ENCODE peak calls at places on chromosomes 1 and 21, in ten cellular contexts. One of them, this sample, is unnamed. For H3K9me3, the result is how much of the 10 kb centered on the place peaks cover.

GRCh38 chr1:155911156-155912055 is at the start of gene RIT1:
- DNase-seq in MM.1S: peak
- DNase-seq in esophagus muscularis mucosa: peak
- DNase-seq in CD4-positive, alpha-beta memory T cell: peak
- DNase-seq in lower lobe of right lung: peak
- DNase-seq in right cardiac atrium: peak
- DNase-seq in kidney: peak
- DNase-seq in BE2C: peak
- DNase-seq in OCI-LY7: peak
- DNase-seq in A549: peak
- DNase-seq in this sample: no peak

GRCh38 chr1:192363177-192363576 is 46.4 kb downstream of the RGS21 start:
- DNase-seq in MM.1S: no peak
- DNase-seq in esophagus muscularis mucosa: no peak
- DNase-seq in CD4-positive, alpha-beta memory T cell: no peak
- DNase-seq in lower lobe of right lung: no peak
- DNase-seq in right cardiac atrium: no peak
- DNase-seq in kidney: no peak
- DNase-seq in BE2C: no peak
- DNase-seq in OCI-LY7: no peak
- DNase-seq in A549: peak
- DNase-seq in this sample: no peak

GRCh38 chr1:95067069-95067468 is 5.7 kb downstream of the ALG14 start:
- DNase-seq in MM.1S: no peak
- DNase-seq in esophagus muscularis mucosa: no peak
- DNase-seq in CD4-positive, alpha-beta memory T cell: no peak
- DNase-seq in lower lobe of right lung: no peak
- DNase-seq in right cardiac atrium: no peak
- DNase-seq in kidney: no peak
- DNase-seq in BE2C: no peak
- DNase-seq in OCI-LY7: no peak
- DNase-seq in A549: no peak
- DNase-seq in this sample: no peak

GRCh38 chr1:68321084-68321685 is 88.9 kb upstream of the WLS start:
- DNase-seq in MM.1S: no peak
- DNase-seq in esophagus muscularis mucosa: no peak
- DNase-seq in CD4-positive, alpha-beta memory T cell: no peak
- DNase-seq in lower lobe of right lung: peak
- DNase-seq in right cardiac atrium: peak
- DNase-seq in kidney: peak
- DNase-seq in BE2C: peak
- DNase-seq in OCI-LY7: peak
- DNase-seq in A549: peak
- DNase-seq in this sample: no peak

GRCh38 chr21:35410123-35410522 is 361.0 kb upstream of the RUNX1 start:
- DNase-seq in MM.1S: no peak
- DNase-seq in esophagus muscularis mucosa: no peak
- DNase-seq in CD4-positive, alpha-beta memory T cell: no peak
- DNase-seq in lower lobe of right lung: no peak
- DNase-seq in right cardiac atrium: no peak
- DNase-seq in kidney: no peak
- DNase-seq in BE2C: no peak
- DNase-seq in OCI-LY7: no peak
- DNase-seq in A549: no peak
- DNase-seq in this sample: no peak

GRCh38 chr1:25529518-25530347 is 13.7 kb upstream of the LDLRAP1 start:
- DNase-seq in MM.1S: no peak
- DNase-seq in esophagus muscularis mucosa: no peak
- DNase-seq in CD4-positive, alpha-beta memory T cell: no peak
- DNase-seq in lower lobe of right lung: no peak
- DNase-seq in right cardiac atrium: no peak
- DNase-seq in kidney: no peak
- DNase-seq in BE2C: no peak
- DNase-seq in OCI-LY7: no peak
- DNase-seq in A549: no peak
- DNase-seq in this sample: no peak

GRCh38 chr1:114208659-114209215 is 55.1 kb upstream of the SYT6 start:
- DNase-seq in MM.1S: no peak
- DNase-seq in esophagus muscularis mucosa: no peak
- DNase-seq in CD4-positive, alpha-beta memory T cell: no peak
- DNase-seq in lower lobe of right lung: no peak
- DNase-seq in right cardiac atrium: no peak
- DNase-seq in kidney: no peak
- DNase-seq in BE2C: peak
- DNase-seq in OCI-LY7: no peak
- DNase-seq in A549: no peak
- DNase-seq in this sample: no peak

GRCh38 chr1:109274533-109275476 is 8.1 kb downstream of the PSRC1 start:
- DNase-seq in MM.1S: no peak
- DNase-seq in esophagus muscularis mucosa: no peak
- DNase-seq in CD4-positive, alpha-beta memory T cell: no peak
- DNase-seq in lower lobe of right lung: peak
- DNase-seq in right cardiac atrium: peak
- DNase-seq in kidney: peak
- DNase-seq in BE2C: peak
- DNase-seq in OCI-LY7: no peak
- DNase-seq in A549: peak
- DNase-seq in this sample: peak

GRCh38 chr21:38925923-38926322 is 120.2 kb downstream of the ETS2 start:
- DNase-seq in MM.1S: no peak
- DNase-seq in esophagus muscularis mucosa: peak
- DNase-seq in CD4-positive, alpha-beta memory T cell: no peak
- DNase-seq in lower lobe of right lung: no peak
- DNase-seq in right cardiac atrium: peak
- DNase-seq in kidney: peak
- DNase-seq in BE2C: no peak
- DNase-seq in OCI-LY7: no peak
- DNase-seq in A549: no peak
- DNase-seq in this sample: no peak

GRCh38 chr1:181044449-181044966 is 10.7 kb downstream of the MR1 start:
- DNase-seq in MM.1S: no peak
- DNase-seq in esophagus muscularis mucosa: no peak
- DNase-seq in CD4-positive, alpha-beta memory T cell: peak
- DNase-seq in lower lobe of right lung: peak
- DNase-seq in right cardiac atrium: no peak
- DNase-seq in kidney: no peak
- DNase-seq in BE2C: no peak
- DNase-seq in OCI-LY7: no peak
- DNase-seq in A549: peak
- DNase-seq in this sample: no peak

GRCh38 chr1:201741763-201742342 is 87.1 kb upstream of the IPO9 start:
- DNase-seq in MM.1S: peak
- DNase-seq in esophagus muscularis mucosa: no peak
- DNase-seq in CD4-positive, alpha-beta memory T cell: no peak
- DNase-seq in lower lobe of right lung: no peak
- DNase-seq in right cardiac atrium: no peak
- DNase-seq in kidney: no peak
- DNase-seq in BE2C: no peak
- DNase-seq in OCI-LY7: no peak
- DNase-seq in A549: no peak
- DNase-seq in this sample: no peak

DNA sequence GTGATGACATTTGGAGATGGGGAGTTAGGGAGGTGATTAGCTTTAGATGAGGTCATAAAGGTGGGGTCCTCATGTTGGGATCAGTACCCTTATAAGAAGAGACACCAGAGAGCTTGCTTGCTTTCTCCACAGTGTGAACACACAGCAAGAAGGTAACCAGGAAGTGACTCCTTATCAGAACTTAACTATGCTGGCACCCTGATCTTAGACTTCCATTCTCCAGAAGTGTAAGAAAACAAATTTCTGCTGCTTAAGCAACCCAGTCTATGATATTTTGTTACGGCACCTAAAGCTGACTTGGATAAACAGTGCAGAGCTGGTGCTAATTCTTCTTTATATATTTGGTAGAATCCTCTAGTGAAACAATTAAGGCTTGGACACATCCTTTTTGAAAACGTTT is 346.0 kb downstream of the AGBL4 start:
- DNase-seq in MM.1S: no peak
- DNase-seq in esophagus muscularis mucosa: no peak
- DNase-seq in CD4-positive, alpha-beta memory T cell: no peak
- DNase-seq in lower lobe of right lung: no peak
- DNase-seq in right cardiac atrium: no peak
- DNase-seq in kidney: no peak
- DNase-seq in BE2C: no peak
- DNase-seq in OCI-LY7: no peak
- DNase-seq in A549: no peak
- DNase-seq in this sample: no peak
- H3K9me3 ChIP-seq in MM.1S: under half
- H3K9me3 ChIP-seq in esophagus muscularis mucosa: under half
- H3K9me3 ChIP-seq in CD4-positive, alpha-beta memory T cell: under half
- H3K9me3 ChIP-seq in lower lobe of right lung: under half
- H3K9me3 ChIP-seq in right cardiac atrium: under half
- H3K9me3 ChIP-seq in kidney: under half
- H3K9me3 ChIP-seq in BE2C: under half
- H3K9me3 ChIP-seq in OCI-LY7: under half
- H3K9me3 ChIP-seq in A549: under half
- H3K9me3 ChIP-seq in this sample: under half

GRCh38 chr1:170808229-170808870 is 127.0 kb upstream of the MROH9 start:
- DNase-seq in MM.1S: no peak
- DNase-seq in esophagus muscularis mucosa: no peak
- DNase-seq in CD4-positive, alpha-beta memory T cell: no peak
- DNase-seq in lower lobe of right lung: no peak
- DNase-seq in right cardiac atrium: no peak
- DNase-seq in kidney: no peak
- DNase-seq in BE2C: no peak
- DNase-seq in OCI-LY7: no peak
- DNase-seq in A549: no peak
- DNase-seq in this sample: no peak

GRCh38 chr1:170804419-170804818 is 130.9 kb upstream of the MROH9 start:
- DNase-seq in MM.1S: no peak
- DNase-seq in esophagus muscularis mucosa: no peak
- DNase-seq in CD4-positive, alpha-beta memory T cell: no peak
- DNase-seq in lower lobe of right lung: no peak
- DNase-seq in right cardiac atrium: no peak
- DNase-seq in kidney: no peak
- DNase-seq in BE2C: no peak
- DNase-seq in OCI-LY7: no peak
- DNase-seq in A549: no peak
- DNase-seq in this sample: no peak

GRCh38 chr1:170805957-170806662 is 129.2 kb upstream of the MROH9 start:
- DNase-seq in MM.1S: no peak
- DNase-seq in esophagus muscularis mucosa: no peak
- DNase-seq in CD4-positive, alpha-beta memory T cell: no peak
- DNase-seq in lower lobe of right lung: no peak
- DNase-seq in right cardiac atrium: peak
- DNase-seq in kidney: no peak
- DNase-seq in BE2C: no peak
- DNase-seq in OCI-LY7: no peak
- DNase-seq in A549: no peak
- DNase-seq in this sample: no peak

GRCh38 chr1:170807432-170807831 is 127.9 kb upstream of the MROH9 start:
- DNase-seq in MM.1S: no peak
- DNase-seq in esophagus muscularis mucosa: no peak
- DNase-seq in CD4-positive, alpha-beta memory T cell: no peak
- DNase-seq in lower lobe of right lung: no peak
- DNase-seq in right cardiac atrium: no peak
- DNase-seq in kidney: no peak
- DNase-seq in BE2C: no peak
- DNase-seq in OCI-LY7: no peak
- DNase-seq in A549: no peak
- DNase-seq in this sample: peak

GRCh38 chr1:170804879-170805278 is 130.5 kb upstream of the MROH9 start:
- DNase-seq in MM.1S: no peak
- DNase-seq in esophagus muscularis mucosa: no peak
- DNase-seq in CD4-positive, alpha-beta memory T cell: no peak
- DNase-seq in lower lobe of right lung: no peak
- DNase-seq in right cardiac atrium: no peak
- DNase-seq in kidney: no peak
- DNase-seq in BE2C: no peak
- DNase-seq in OCI-LY7: no peak
- DNase-seq in A549: no peak
- DNase-seq in this sample: no peak
- H3K9me3 ChIP-seq in MM.1S: under half
- H3K9me3 ChIP-seq in esophagus muscularis mucosa: under half
- H3K9me3 ChIP-seq in CD4-positive, alpha-beta memory T cell: under half
- H3K9me3 ChIP-seq in lower lobe of right lung: under half
- H3K9me3 ChIP-seq in right cardiac atrium: under half
- H3K9me3 ChIP-seq in kidney: under half
- H3K9me3 ChIP-seq in BE2C: under half
- H3K9me3 ChIP-seq in OCI-LY7: under half
- H3K9me3 ChIP-seq in A549: under half
- H3K9me3 ChIP-seq in this sample: under half

GRCh38 chr1:12634156-12634555 is 9.7 kb upstream of the AADACL4 start:
- DNase-seq in MM.1S: no peak
- DNase-seq in esophagus muscularis mucosa: no peak
- DNase-seq in CD4-positive, alpha-beta memory T cell: no peak
- DNase-seq in lower lobe of right lung: no peak
- DNase-seq in right cardiac atrium: no peak
- DNase-seq in kidney: no peak
- DNase-seq in BE2C: no peak
- DNase-seq in OCI-LY7: no peak
- DNase-seq in A549: no peak
- DNase-seq in this sample: no peak
- H3K9me3 ChIP-seq in MM.1S: under half
- H3K9me3 ChIP-seq in esophagus muscularis mucosa: under half
- H3K9me3 ChIP-seq in CD4-positive, alpha-beta memory T cell: under half
- H3K9me3 ChIP-seq in lower lobe of right lung: under half
- H3K9me3 ChIP-seq in right cardiac atrium: under half
- H3K9me3 ChIP-seq in kidney: under half
- H3K9me3 ChIP-seq in BE2C: under half
- H3K9me3 ChIP-seq in OCI-LY7: under half
- H3K9me3 ChIP-seq in A549: under half
- H3K9me3 ChIP-seq in this sample: under half

GRCh38 chr1:4057603-4058002 is 157.5 kb upstream of the C1orf174 start:
- DNase-seq in MM.1S: no peak
- DNase-seq in esophagus muscularis mucosa: no peak
- DNase-seq in CD4-positive, alpha-beta memory T cell: no peak
- DNase-seq in lower lobe of right lung: no peak
- DNase-seq in right cardiac atrium: no peak
- DNase-seq in kidney: no peak
- DNase-seq in BE2C: no peak
- DNase-seq in OCI-LY7: no peak
- DNase-seq in A549: no peak
- DNase-seq in this sample: no peak

GRCh38 chr1:4058122-4058521 is 158.1 kb upstream of the C1orf174 start:
- DNase-seq in MM.1S: no peak
- DNase-seq in esophagus muscularis mucosa: no peak
- DNase-seq in CD4-positive, alpha-beta memory T cell: no peak
- DNase-seq in lower lobe of right lung: no peak
- DNase-seq in right cardiac atrium: no peak
- DNase-seq in kidney: no peak
- DNase-seq in BE2C: no peak
- DNase-seq in OCI-LY7: no peak
- DNase-seq in A549: no peak
- DNase-seq in this sample: no peak

GRCh38 chr1:4056989-4057388 is 156.9 kb upstream of the C1orf174 start:
- DNase-seq in MM.1S: no peak
- DNase-seq in esophagus muscularis mucosa: no peak
- DNase-seq in CD4-positive, alpha-beta memory T cell: no peak
- DNase-seq in lower lobe of right lung: no peak
- DNase-seq in right cardiac atrium: no peak
- DNase-seq in kidney: no peak
- DNase-seq in BE2C: no peak
- DNase-seq in OCI-LY7: no peak
- DNase-seq in A549: no peak
- DNase-seq in this sample: no peak

GRCh38 chr1:4059270-4059669 is 159.2 kb upstream of the C1orf174 start:
- DNase-seq in MM.1S: no peak
- DNase-seq in esophagus muscularis mucosa: no peak
- DNase-seq in CD4-positive, alpha-beta memory T cell: no peak
- DNase-seq in lower lobe of right lung: no peak
- DNase-seq in right cardiac atrium: no peak
- DNase-seq in kidney: no peak
- DNase-seq in BE2C: no peak
- DNase-seq in OCI-LY7: no peak
- DNase-seq in A549: no peak
- DNase-seq in this sample: no peak

GRCh38 chr1:4058706-4059105 is 158.6 kb upstream of the C1orf174 start:
- DNase-seq in MM.1S: no peak
- DNase-seq in esophagus muscularis mucosa: no peak
- DNase-seq in CD4-positive, alpha-beta memory T cell: no peak
- DNase-seq in lower lobe of right lung: no peak
- DNase-seq in right cardiac atrium: no peak
- DNase-seq in kidney: no peak
- DNase-seq in BE2C: no peak
- DNase-seq in OCI-LY7: no peak
- DNase-seq in A549: no peak
- DNase-seq in this sample: no peak
- H3K9me3 ChIP-seq in MM.1S: under half
- H3K9me3 ChIP-seq in esophagus muscularis mucosa: under half
- H3K9me3 ChIP-seq in CD4-positive, alpha-beta memory T cell: under half
- H3K9me3 ChIP-seq in lower lobe of right lung: under half
- H3K9me3 ChIP-seq in right cardiac atrium: under half
- H3K9me3 ChIP-seq in kidney: under half
- H3K9me3 ChIP-seq in BE2C: under half
- H3K9me3 ChIP-seq in OCI-LY7: under half
- H3K9me3 ChIP-seq in A549: under half
- H3K9me3 ChIP-seq in this sample: under half